ENCODE peak calls at places on chromosome 22, in four cellular contexts. One of them, this sample, is unnamed.

GRCh38 chr22:48143856-48144255 is 1381.4 kb downstream of the TBC1D22A start:
- DNase-seq in HepG2: no peak
- DNase-seq in GM23338: no peak
- DNase-seq in HCT116: no peak
- DNase-seq in this sample: no peak

GRCh38 chr22:33656808-33657628 is 263.3 kb downstream of the LARGE1 start:
- DNase-seq in HepG2: no peak
- DNase-seq in GM23338: no peak
- DNase-seq in HCT116: no peak
- DNase-seq in this sample: no peak

GRCh38 chr22:32794449-32795213 is 6.9 kb upstream of the TIMP3 start:
- DNase-seq in HepG2: peak
- DNase-seq in GM23338: peak
- DNase-seq in HCT116: peak
- DNase-seq in this sample: no peak

GRCh38 chr22:40728731-40729189 is 49.5 kb downstream of the MCHR1 start:
- DNase-seq in HepG2: no peak
- DNase-seq in GM23338: no peak
- DNase-seq in HCT116: no peak
- DNase-seq in this sample: no peak

GRCh38 chr22:26066534-26066933 is 102.7 kb upstream of the SEZ6L start:
- DNase-seq in HepG2: no peak
- DNase-seq in GM23338: peak
- DNase-seq in HCT116: no peak
- DNase-seq in this sample: no peak

GRCh38 chr22:18110194-18110943 is at the start of gene TUBA8:
- DNase-seq in HepG2: no peak
- DNase-seq in GM23338: peak
- DNase-seq in HCT116: no peak
- DNase-seq in this sample: no peak

GRCh38 chr22:22733881-22734373 is 89.5 kb downstream of the GGTLC2 start:
- DNase-seq in HepG2: no peak
- DNase-seq in GM23338: no peak
- DNase-seq in HCT116: no peak
- DNase-seq in this sample: no peak

GRCh38 chr22:48237466-48237865 is 1475.0 kb downstream of the TBC1D22A start:
- DNase-seq in HepG2: no peak
- DNase-seq in GM23338: no peak
- DNase-seq in HCT116: no peak
- DNase-seq in this sample: no peak

GRCh38 chr22:19631899-19632670 is 82.2 kb upstream of the SEPTIN5 start:
- DNase-seq in HepG2: peak
- DNase-seq in GM23338: peak
- DNase-seq in HCT116: peak
- DNase-seq in this sample: peak

GRCh38 chr22:27336151-27337090 is 465.1 kb downstream of the MN1 start:
- DNase-seq in HepG2: no peak
- DNase-seq in GM23338: no peak
- DNase-seq in HCT116: no peak
- DNase-seq in this sample: no peak

GRCh38 chr22:17910561-17911311 is 113.6 kb downstream of the MICAL3 start:
- DNase-seq in HepG2: no peak
- DNase-seq in GM23338: peak
- DNase-seq in HCT116: no peak
- DNase-seq in this sample: no peak

GRCh38 chr22:26671317-26672059 is 14.1 kb downstream of the MIAT start:
- DNase-seq in HepG2: no peak
- DNase-seq in GM23338: peak
- DNase-seq in HCT116: no peak
- DNase-seq in this sample: peak

GRCh38 chr22:20205964-20206708 is 55.3 kb upstream of the CCDC188 start:
- DNase-seq in HepG2: peak
- DNase-seq in GM23338: peak
- DNase-seq in HCT116: peak
- DNase-seq in this sample: peak

GRCh38 chr22:27133951-27134664 is 476.7 kb downstream of the MIAT start:
- DNase-seq in HepG2: no peak
- DNase-seq in GM23338: no peak
- DNase-seq in HCT116: no peak
- DNase-seq in this sample: peak

GRCh38 chr22:32661737-32662586 is 139.5 kb upstream of the TIMP3 start:
- DNase-seq in HepG2: no peak
- DNase-seq in GM23338: no peak
- DNase-seq in HCT116: no peak
- DNase-seq in this sample: no peak

GRCh38 chr22:44160416-44160815 is 20.3 kb upstream of the PARVG start:
- DNase-seq in HepG2: no peak
- DNase-seq in GM23338: no peak
- DNase-seq in HCT116: no peak
- DNase-seq in this sample: no peak

GRCh38 chr22:26679003-26679629 is 21.7 kb downstream of the MIAT start:
- DNase-seq in HepG2: peak
- DNase-seq in GM23338: peak
- DNase-seq in HCT116: peak
- DNase-seq in this sample: no peak

GRCh38 chr22:19679476-19680099 is 34.7 kb upstream of the SEPTIN5 start:
- DNase-seq in HepG2: no peak
- DNase-seq in GM23338: peak
- DNase-seq in HCT116: no peak
- DNase-seq in this sample: no peak

GRCh38 chr22:19042285-19043110 is 79.7 kb downstream of the DGCR2 start:
- DNase-seq in HepG2: no peak
- DNase-seq in GM23338: no peak
- DNase-seq in HCT116: no peak
- DNase-seq in this sample: no peak

GRCh38 chr22:42963231-42963595 is 51.7 kb downstream of the PACSIN2 start:
- DNase-seq in HepG2: no peak
- DNase-seq in GM23338: no peak
- DNase-seq in HCT116: no peak
- DNase-seq in this sample: no peak

GRCh38 chr22:20025401-20026203 is 4.7 kb downstream of the TANGO2 start:
- DNase-seq in HepG2: no peak
- DNase-seq in GM23338: no peak
- DNase-seq in HCT116: no peak
- DNase-seq in this sample: no peak

GRCh38 chr22:21015051-21016006 is at the start of gene P2RX6:
- DNase-seq in HepG2: no peak
- DNase-seq in GM23338: no peak
- DNase-seq in HCT116: no peak
- DNase-seq in this sample: no peak

GRCh38 chr22:16949561-16949960 is 58.5 kb downstream of the GAB4 start:
- DNase-seq in HepG2: no peak
- DNase-seq in GM23338: no peak
- DNase-seq in HCT116: peak
- DNase-seq in this sample: no peak

GRCh38 chr22:25797891-25798290 is 55.9 kb downstream of the MYO18B start:
- DNase-seq in HepG2: no peak
- DNase-seq in GM23338: no peak
- DNase-seq in HCT116: no peak
- DNase-seq in this sample: no peak

GRCh38 chr22:39239561-39240423 is 5.0 kb downstream of the PDGFB start:
- DNase-seq in HepG2: no peak
- DNase-seq in GM23338: no peak
- DNase-seq in HCT116: no peak
- DNase-seq in this sample: no peak

DNA sequence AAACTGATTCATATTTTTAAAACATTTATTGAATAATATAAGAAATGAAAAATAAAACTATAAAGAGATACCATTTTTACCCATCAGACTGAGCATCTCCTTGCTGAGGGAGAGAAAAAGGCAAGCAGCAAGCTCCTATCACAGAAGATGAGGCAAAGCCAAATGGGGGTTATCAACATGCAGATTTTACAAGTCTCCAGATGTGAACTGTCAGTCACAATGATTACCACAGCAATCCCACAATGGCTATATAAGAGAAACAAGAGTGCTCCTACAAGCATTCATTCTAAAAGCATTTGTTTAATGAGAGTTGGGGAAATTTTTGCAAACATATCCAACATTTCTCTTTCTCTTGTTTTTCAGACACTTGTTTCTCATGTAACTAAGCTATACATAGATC is 199.7 kb downstream of the TTC28 start:
- DNase-seq in HepG2: no peak
- DNase-seq in GM23338: no peak
- DNase-seq in HCT116: no peak
- DNase-seq in this sample: no peak
- TF ChIP-seq REST in HepG2: no peak
- TF ChIP-seq REST in GM23338: no peak
- TF ChIP-seq REST in HCT116: no peak
- TF ChIP-seq REST in this sample: no peak

GRCh38 chr22:37696657-37697539 is at the start of gene TRIOBP:
- DNase-seq in HepG2: no peak
- DNase-seq in GM23338: peak
- DNase-seq in HCT116: peak
- DNase-seq in this sample: no peak
- TF ChIP-seq REST in HepG2: no peak
- TF ChIP-seq REST in GM23338: no peak
- TF ChIP-seq REST in HCT116: no peak
- TF ChIP-seq REST in this sample: no peak

GRCh38 chr22:46085831-46086576 is 64.3 kb upstream of the PPARA start:
- DNase-seq in HepG2: no peak
- DNase-seq in GM23338: no peak
- DNase-seq in HCT116: peak
- DNase-seq in this sample: no peak
- TF ChIP-seq REST in HepG2: no peak
- TF ChIP-seq REST in GM23338: no peak
- TF ChIP-seq REST in HCT116: no peak
- TF ChIP-seq REST in this sample: no peak

GRCh38 chr22:37752189-37753061 is 55.3 kb upstream of the GCAT start:
- DNase-seq in HepG2: peak
- DNase-seq in GM23338: no peak
- DNase-seq in HCT116: peak
- DNase-seq in this sample: no peak
- TF ChIP-seq REST in HepG2: no peak
- TF ChIP-seq REST in GM23338: no peak
- TF ChIP-seq REST in HCT116: no peak
- TF ChIP-seq REST in this sample: no peak

DNA sequence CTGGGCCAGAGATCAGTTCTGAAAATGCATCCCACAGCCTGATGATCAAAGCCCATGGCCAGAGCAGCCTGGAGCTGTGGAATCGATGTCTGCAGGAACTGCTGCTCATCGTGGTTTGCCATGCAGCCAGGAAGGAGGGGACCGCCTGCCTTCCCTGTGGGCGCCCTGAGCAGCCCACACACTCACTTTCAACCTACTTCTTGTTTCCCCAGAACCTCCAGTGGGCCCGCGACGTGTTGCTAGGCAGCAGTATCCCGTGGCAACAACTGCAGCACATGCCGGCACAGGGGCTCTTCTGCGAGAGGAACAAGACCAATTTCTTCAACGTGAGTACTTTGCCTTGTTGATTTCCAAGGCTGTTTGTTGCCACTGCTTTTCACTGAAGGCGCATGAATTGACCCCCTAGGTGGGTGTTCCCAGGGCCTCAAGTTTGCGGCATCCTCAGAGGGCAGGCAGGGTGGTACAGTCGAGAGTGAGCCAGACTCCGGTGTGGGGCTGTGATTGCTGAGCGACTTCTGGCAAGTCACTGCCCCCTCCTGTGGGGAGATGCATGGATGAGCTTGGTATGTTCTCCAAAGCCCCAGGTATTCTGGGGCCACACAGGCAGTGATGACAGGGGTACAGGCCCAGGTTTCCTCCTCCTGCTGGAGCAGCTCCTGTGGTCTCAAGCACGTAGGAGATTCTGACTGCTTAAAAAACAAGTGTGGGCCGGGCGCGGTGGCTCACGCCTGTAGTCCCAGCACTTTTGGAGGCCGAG is 47.0 kb upstream of the SUSD2 start:
- DNase-seq in HepG2: no peak
- DNase-seq in GM23338: peak
- DNase-seq in HCT116: no peak
- DNase-seq in this sample: peak
- TF ChIP-seq REST in HepG2: no peak
- TF ChIP-seq REST in GM23338: no peak
- TF ChIP-seq REST in HCT116: no peak
- TF ChIP-seq REST in this sample: no peak

GRCh38 chr22:36075230-36075629 is 46.6 kb upstream of the RBFOX2 start:
- DNase-seq in HepG2: no peak
- DNase-seq in GM23338: no peak
- DNase-seq in HCT116: no peak
- DNase-seq in this sample: no peak
- TF ChIP-seq REST in HepG2: no peak
- TF ChIP-seq REST in GM23338: no peak
- TF ChIP-seq REST in HCT116: no peak
- TF ChIP-seq REST in this sample: no peak

GRCh38 chr22:31122532-31123291 is at the start of gene INPP5J:
- DNase-seq in HepG2: peak
- DNase-seq in GM23338: peak
- DNase-seq in HCT116: peak
- DNase-seq in this sample: no peak
- TF ChIP-seq REST in HepG2: no peak
- TF ChIP-seq REST in GM23338: no peak
- TF ChIP-seq REST in HCT116: no peak
- TF ChIP-seq REST in this sample: no peak

GRCh38 chr22:50568626-50569025 is 5.9 kb upstream of the SYCE3 start:
- DNase-seq in HepG2: peak
- DNase-seq in GM23338: no peak
- DNase-seq in HCT116: no peak
- DNase-seq in this sample: no peak
- TF ChIP-seq REST in HepG2: no peak
- TF ChIP-seq REST in GM23338: no peak
- TF ChIP-seq REST in HCT116: no peak
- TF ChIP-seq REST in this sample: no peak

GRCh38 chr22:47088480-47089145 is 326.2 kb downstream of the TBC1D22A start:
- DNase-seq in HepG2: no peak
- DNase-seq in GM23338: no peak
- DNase-seq in HCT116: no peak
- DNase-seq in this sample: no peak
- TF ChIP-seq REST in HepG2: no peak
- TF ChIP-seq REST in GM23338: no peak
- TF ChIP-seq REST in HCT116: no peak
- TF ChIP-seq REST in this sample: no peak

This sample was measured in HL-60.